ENCODE peak calls at places on chromosomes 1 and 21, in six cellular contexts. U is GM12892, J is HCT116, K is suprapubic skin, S is prostate gland, I is transverse colon. D is an unnamed sample.

GRCh38 chr1:172411791-172412338 is 8.6 kb upstream of the C1orf105 start:
- DNase-seq in U (no peak), J (no peak), K (no peak), S (no peak), I (no peak), D (no peak)

GRCh38 chr1:183783896-183784637 is 20.9 kb upstream of the RGL1 start:
- DNase-seq in U (no peak), J (no peak), K (no peak), S (peak; percentile 60), I (peak; percentile 14), D (no peak)

GRCh38 chr1:41535236-41535720 is 50.8 kb upstream of the EDN2 start:
- DNase-seq in U (no peak), J (no peak), K (peak; percentile 38), S (no peak), I (no peak), D (no peak)

GRCh38 chr1:231924183-231924582 is 297.6 kb downstream of the DISC1 start:
- DNase-seq in U (no peak), J (no peak), K (no peak), S (no peak), I (no peak), D (no peak)

GRCh38 chr1:223714849-223715709 is 2.7 kb downstream of the CAPN2 start:
- DNase-seq in U (no peak), J (peak; percentile 66), K (no peak), S (peak; percentile 50), I (peak; percentile 47), D (no peak)

GRCh38 chr1:215631489-215631888 is 64.4 kb downstream of the KCTD3 start:
- DNase-seq in U (no peak), J (no peak), K (no peak), S (no peak), I (no peak), D (no peak)

GRCh38 chr1:53133261-53134041 is 9.0 kb downstream of the SLC1A7 start:
- DNase-seq in U (no peak), J (no peak), K (peak; percentile 54), S (no peak), I (no peak), D (no peak)

GRCh38 chr1:119453021-119453420 is 38.1 kb downstream of the HSD3B2 start:
- DNase-seq in U (no peak), J (no peak), K (no peak), S (no peak), I (no peak), D (no peak)

GRCh38 chr1:95018602-95019369 is 54.0 kb downstream of the ALG14 start:
- DNase-seq in U (no peak), J (no peak), K (no peak), S (no peak), I (no peak), D (peak; percentile 14)

GRCh38 chr1:243286409-243287127 is 30.7 kb downstream of the SDCCAG8 start:
- DNase-seq in U (no peak), J (no peak), K (no peak), S (no peak), I (no peak), D (no peak)

GRCh38 chr21:45620201-45620600 is 23.3 kb upstream of the PCBP3 start:
- DNase-seq in U (no peak), J (no peak), K (peak; percentile 32), S (no peak), I (no peak), D (no peak)

GRCh38 chr1:113860891-113861290 is 10.6 kb downstream of the PTPN22 start:
- DNase-seq in U (no peak), J (no peak), K (no peak), S (no peak), I (no peak), D (no peak)

GRCh38 chr1:1918901-1919303 is at the start of gene TMEM52:
- DNase-seq in U (no peak), J (no peak), K (no peak), S (no peak), I (no peak), D (no peak)
- TF ChIP-seq POLR2A in U (no peak), J (no peak), K (no peak), S (peak; percentile 59), I (peak; percentile 76), D (no peak)

GRCh38 chr1:186375152-186375928 is at the start of the genes ODR4 and TPR:
- DNase-seq in U (peak; percentile 67), J (peak; percentile 100), K (peak; percentile 99), S (peak; percentile 97), I (peak; percentile 97), D (peak; percentile 99)
- TF ChIP-seq POLR2AphosphoS5 in U (peak; percentile 52), J (peak; percentile 89), K (peak; percentile 86), S (peak; percentile 91), I (peak; percentile 84), D (peak; percentile 91)

DNA sequence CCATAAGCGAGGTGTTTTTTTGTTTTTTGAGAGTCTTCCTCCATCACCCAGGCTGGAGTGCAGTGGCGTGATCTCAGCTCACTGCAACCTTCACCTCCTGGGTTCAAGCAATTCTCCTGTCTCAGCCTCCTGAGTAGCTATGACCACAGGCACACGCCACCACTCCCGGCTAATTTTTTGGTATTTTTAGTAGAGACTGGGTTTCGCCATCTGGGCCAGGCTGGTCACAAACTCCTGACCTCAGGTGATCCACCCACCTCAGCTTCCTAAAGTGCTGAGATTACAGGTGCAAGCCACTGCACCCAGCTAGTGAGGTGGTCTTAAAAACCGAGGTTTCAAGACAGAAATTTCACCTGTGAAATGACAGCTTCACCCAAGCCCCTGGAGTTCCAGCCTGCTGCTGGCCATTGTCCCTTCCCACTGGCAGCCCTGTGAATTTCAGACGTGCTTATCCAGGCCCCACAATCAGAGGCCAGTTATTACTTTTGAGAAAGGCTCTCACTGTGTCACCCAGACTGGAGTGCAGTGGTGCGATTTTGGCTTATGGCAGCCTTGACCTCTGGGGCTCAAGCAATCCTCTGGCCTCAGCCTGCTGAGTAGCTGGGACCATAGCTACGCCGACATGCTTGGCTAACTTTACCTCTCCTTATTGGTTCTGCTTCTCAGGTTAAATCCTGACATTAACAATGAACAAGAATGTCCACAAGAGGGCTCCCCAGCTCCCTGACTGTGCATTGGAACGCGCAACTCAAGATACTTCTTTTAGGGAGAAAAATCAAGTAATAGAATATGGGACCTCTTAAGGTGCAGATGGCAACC is 19.4 kb downstream of the ENO1 start:
- DNase-seq in U (no peak), J (no peak), K (no peak), S (peak; percentile 45), I (no peak), D (no peak)
- TF ChIP-seq POLR2A in U (peak; percentile 64), J (no peak), K (no peak), S (no peak), I (no peak), D (no peak)

GRCh38 chr1:43172532-43172972 is 422 bp downstream of the CFAP57 start:
- DNase-seq in U (peak; percentile 67), J (peak; percentile 84), K (peak; percentile 89), S (peak; percentile 83), I (peak; percentile 90), D (peak; percentile 98)

GRCh38 chr1:43177691-43178090 is 5.6 kb downstream of the CFAP57 start:
- DNase-seq in U (no peak), J (no peak), K (no peak), S (no peak), I (no peak), D (no peak)

GRCh38 chr1:43174873-43175272 is 2.7 kb downstream of the CFAP57 start:
- DNase-seq in U (no peak), J (no peak), K (no peak), S (no peak), I (no peak), D (no peak)

GRCh38 chr1:43171312-43171875 is 696 bp downstream of the EBNA1BP2 start:
- DNase-seq in U (no peak), J (no peak), K (no peak), S (no peak), I (no peak), D (no peak)

GRCh38 chr1:43171876-43172531 is at the start of the genes CFAP57 and EBNA1BP2:
- DNase-seq in U (peak; percentile 76), J (peak; percentile 92), K (peak; percentile 94), S (peak; percentile 86), I (peak; percentile 93), D (peak; percentile 98)
- TF ChIP-seq POLR2AphosphoS5 in U (peak; percentile 85), J (peak; percentile 94), K (peak; percentile 40), S (peak; percentile 69), I (peak; percentile 43), D (peak; percentile 48)

GRCh38 chr21:35713914-35714313 is 346.4 kb downstream of the SETD4 start:
- DNase-seq in U (no peak), J (no peak), K (no peak), S (no peak), I (no peak), D (no peak)
- TF ChIP-seq POLR2A in U (no peak), J (no peak), K (no peak), S (no peak), I (no peak), D (no peak)

GRCh38 chr1:44648514-44649250 is 25.6 kb downstream of the TMEM53 start:
- DNase-seq in U (no peak), J (no peak), K (no peak), S (no peak), I (no peak), D (no peak)

GRCh38 chr1:44652445-44653106 is 21.7 kb downstream of the TMEM53 start:
- DNase-seq in U (peak; percentile 81), J (no peak), K (peak; percentile 85), S (peak; percentile 63), I (peak; percentile 83), D (no peak)

GRCh38 chr1:44649788-44650158 is 24.5 kb downstream of the TMEM53 start:
- DNase-seq in U (no peak), J (no peak), K (no peak), S (no peak), I (no peak), D (no peak)

GRCh38 chr1:44651069-44651468 is 23.2 kb downstream of the TMEM53 start:
- DNase-seq in U (no peak), J (no peak), K (no peak), S (no peak), I (no peak), D (no peak)

DNA sequence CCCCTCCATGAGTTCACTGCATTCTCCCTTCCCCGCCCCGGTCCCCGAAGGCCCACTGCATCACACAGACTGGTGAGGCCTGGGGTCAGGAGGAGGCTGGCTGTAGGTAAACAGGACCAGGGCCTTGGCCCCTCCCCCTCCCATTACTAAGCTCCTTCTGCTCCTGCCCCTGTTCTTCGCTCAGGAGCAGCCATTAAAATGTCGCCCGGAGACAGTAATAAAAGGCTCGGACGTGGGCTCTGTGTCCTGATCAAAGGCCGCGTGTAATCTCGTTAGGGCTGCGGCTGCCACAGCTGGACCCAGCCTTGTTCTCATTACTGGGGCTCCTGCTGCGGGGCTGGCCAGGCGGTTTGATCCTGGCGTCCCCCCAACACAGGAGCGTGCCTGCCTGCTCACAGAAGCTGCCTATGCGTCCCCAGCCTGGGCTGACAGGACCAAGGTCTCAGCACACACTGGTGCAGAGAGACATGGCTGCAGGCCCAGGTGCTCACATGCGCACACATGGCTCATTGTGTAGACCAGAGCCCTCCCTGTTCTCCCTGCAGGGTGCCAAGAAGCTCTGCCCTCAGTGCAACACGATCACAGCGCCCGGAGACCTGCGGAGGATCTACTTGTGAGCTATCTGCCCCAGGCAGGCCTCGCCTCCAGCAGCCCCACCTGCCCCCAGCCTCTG is 24.0 kb downstream of the TMEM53 start:
- DNase-seq in U (no peak), J (no peak), K (no peak), S (peak; percentile 55), I (no peak), D (no peak)
- TF ChIP-seq POLR2AphosphoS5 in U (no peak), J (no peak), K (no peak), S (peak; percentile 22), I (no peak), D (no peak)

GRCh38 chr1:12460911-12461621 is 156.9 kb downstream of the DHRS3 start:
- DNase-seq in U (no peak), J (no peak), K (no peak), S (peak; percentile 76), I (peak; percentile 39), D (no peak)
- TF ChIP-seq POLR2A in U (no peak), J (no peak), K (no peak), S (no peak), I (no peak), D (no peak)

D was measured in esophagus muscularis mucosa.